ENCODE peak calls at places on chromosomes 13 and 19, in eight cellular contexts. One of them, this sample, is unnamed.

GRCh38 chr13:36918246-36919060 is 1.6 kb downstream of the SMAD9 start:
- DNase-seq in RPMI7951: no peak
- DNase-seq in Daoy: peak; percentile 12
- DNase-seq in HCT116: no peak
- DNase-seq in mammary epithelial cell: no peak
- DNase-seq in effector memory CD8-positive, alpha-beta T cell: no peak
- DNase-seq in stimulated activated CD8-positive, alpha-beta memory T cell treated with anti-CD3 and anti-CD28 coated beads, Interleukin-7, amount 100 ng/mL, for 48 hours: no peak
- DNase-seq in NCI-H1694: peak; percentile 2
- DNase-seq in this sample: peak; percentile 10

GRCh38 chr19:47309038-47309437 is 623 bp upstream of the C5AR1 start:
- DNase-seq in RPMI7951: no peak
- DNase-seq in Daoy: no peak
- DNase-seq in HCT116: no peak
- DNase-seq in mammary epithelial cell: no peak
- DNase-seq in effector memory CD8-positive, alpha-beta T cell: no peak
- DNase-seq in stimulated activated CD8-positive, alpha-beta memory T cell treated with anti-CD3 and anti-CD28 coated beads, Interleukin-7, amount 100 ng/mL, for 48 hours: no peak
- DNase-seq in NCI-H1694: no peak
- DNase-seq in this sample: no peak

GRCh38 chr13:44108345-44108858 is 228.7 kb downstream of the LACC1 start:
- DNase-seq in RPMI7951: no peak
- DNase-seq in Daoy: no peak
- DNase-seq in HCT116: no peak
- DNase-seq in mammary epithelial cell: peak; percentile 43
- DNase-seq in effector memory CD8-positive, alpha-beta T cell: no peak
- DNase-seq in stimulated activated CD8-positive, alpha-beta memory T cell treated with anti-CD3 and anti-CD28 coated beads, Interleukin-7, amount 100 ng/mL, for 48 hours: no peak
- DNase-seq in NCI-H1694: no peak
- DNase-seq in this sample: no peak

GRCh38 chr13:21987793-21988192 is 316.9 kb downstream of the FGF9 start:
- DNase-seq in RPMI7951: peak; percentile 66
- DNase-seq in Daoy: peak; percentile 72
- DNase-seq in HCT116: no peak
- DNase-seq in mammary epithelial cell: no peak
- DNase-seq in effector memory CD8-positive, alpha-beta T cell: no peak
- DNase-seq in stimulated activated CD8-positive, alpha-beta memory T cell treated with anti-CD3 and anti-CD28 coated beads, Interleukin-7, amount 100 ng/mL, for 48 hours: no peak
- DNase-seq in NCI-H1694: no peak
- DNase-seq in this sample: no peak

GRCh38 chr13:90710355-90710754 is 637.1 kb upstream of the MIR17HG start:
- DNase-seq in RPMI7951: no peak
- DNase-seq in Daoy: no peak
- DNase-seq in HCT116: no peak
- DNase-seq in mammary epithelial cell: no peak
- DNase-seq in effector memory CD8-positive, alpha-beta T cell: no peak
- DNase-seq in stimulated activated CD8-positive, alpha-beta memory T cell treated with anti-CD3 and anti-CD28 coated beads, Interleukin-7, amount 100 ng/mL, for 48 hours: no peak
- DNase-seq in NCI-H1694: no peak
- DNase-seq in this sample: no peak

GRCh38 chr19:49852631-49853126 is 1.7 kb downstream of the PTOV1 start:
- DNase-seq in RPMI7951: no peak
- DNase-seq in Daoy: no peak
- DNase-seq in HCT116: no peak
- DNase-seq in mammary epithelial cell: no peak
- DNase-seq in effector memory CD8-positive, alpha-beta T cell: no peak
- DNase-seq in stimulated activated CD8-positive, alpha-beta memory T cell treated with anti-CD3 and anti-CD28 coated beads, Interleukin-7, amount 100 ng/mL, for 48 hours: no peak
- DNase-seq in NCI-H1694: no peak
- DNase-seq in this sample: no peak

GRCh38 chr19:13842294-13843103 is 34.4 kb upstream of the NANOS3 start:
- DNase-seq in RPMI7951: peak; percentile 83
- DNase-seq in Daoy: peak; percentile 87
- DNase-seq in HCT116: no peak
- DNase-seq in mammary epithelial cell: peak; percentile 83
- DNase-seq in effector memory CD8-positive, alpha-beta T cell: peak; percentile 83
- DNase-seq in stimulated activated CD8-positive, alpha-beta memory T cell treated with anti-CD3 and anti-CD28 coated beads, Interleukin-7, amount 100 ng/mL, for 48 hours: peak; percentile 68
- DNase-seq in NCI-H1694: no peak
- DNase-seq in this sample: no peak

GRCh38 chr13:39410089-39410901 is 192.7 kb downstream of the LHFPL6 start:
- DNase-seq in RPMI7951: no peak
- DNase-seq in Daoy: no peak
- DNase-seq in HCT116: no peak
- DNase-seq in mammary epithelial cell: peak; percentile 10
- DNase-seq in effector memory CD8-positive, alpha-beta T cell: no peak
- DNase-seq in stimulated activated CD8-positive, alpha-beta memory T cell treated with anti-CD3 and anti-CD28 coated beads, Interleukin-7, amount 100 ng/mL, for 48 hours: no peak
- DNase-seq in NCI-H1694: no peak
- DNase-seq in this sample: peak; percentile 39

GRCh38 chr19:46368116-46368515 is 21.2 kb downstream of the PPP5C start:
- DNase-seq in RPMI7951: no peak
- DNase-seq in Daoy: no peak
- DNase-seq in HCT116: no peak
- DNase-seq in mammary epithelial cell: no peak
- DNase-seq in effector memory CD8-positive, alpha-beta T cell: no peak
- DNase-seq in stimulated activated CD8-positive, alpha-beta memory T cell treated with anti-CD3 and anti-CD28 coated beads, Interleukin-7, amount 100 ng/mL, for 48 hours: no peak
- DNase-seq in NCI-H1694: no peak
- DNase-seq in this sample: no peak

GRCh38 chr13:23350009-23350408 is 83.5 kb downstream of the SACS start:
- DNase-seq in RPMI7951: no peak
- DNase-seq in Daoy: no peak
- DNase-seq in HCT116: no peak
- DNase-seq in mammary epithelial cell: no peak
- DNase-seq in effector memory CD8-positive, alpha-beta T cell: no peak
- DNase-seq in stimulated activated CD8-positive, alpha-beta memory T cell treated with anti-CD3 and anti-CD28 coated beads, Interleukin-7, amount 100 ng/mL, for 48 hours: no peak
- DNase-seq in NCI-H1694: no peak
- DNase-seq in this sample: no peak

GRCh38 chr19:48795855-48796142 is 15.0 kb downstream of the BCAT2 start:
- DNase-seq in RPMI7951: no peak
- DNase-seq in Daoy: no peak
- DNase-seq in HCT116: no peak
- DNase-seq in mammary epithelial cell: no peak
- DNase-seq in effector memory CD8-positive, alpha-beta T cell: no peak
- DNase-seq in stimulated activated CD8-positive, alpha-beta memory T cell treated with anti-CD3 and anti-CD28 coated beads, Interleukin-7, amount 100 ng/mL, for 48 hours: no peak
- DNase-seq in NCI-H1694: no peak
- DNase-seq in this sample: no peak

GRCh38 chr19:17908244-17908643 is 24.6 kb upstream of the CCDC124 start:
- DNase-seq in RPMI7951: no peak
- DNase-seq in Daoy: no peak
- DNase-seq in HCT116: no peak
- DNase-seq in mammary epithelial cell: no peak
- DNase-seq in effector memory CD8-positive, alpha-beta T cell: no peak
- DNase-seq in stimulated activated CD8-positive, alpha-beta memory T cell treated with anti-CD3 and anti-CD28 coated beads, Interleukin-7, amount 100 ng/mL, for 48 hours: no peak
- DNase-seq in NCI-H1694: no peak
- DNase-seq in this sample: no peak

GRCh38 chr19:294819-295686 is 3.9 kb upstream of the PLPP2 start:
- DNase-seq in RPMI7951: no peak
- DNase-seq in Daoy: peak; percentile 63
- DNase-seq in HCT116: no peak
- DNase-seq in mammary epithelial cell: no peak
- DNase-seq in effector memory CD8-positive, alpha-beta T cell: peak; percentile 45
- DNase-seq in stimulated activated CD8-positive, alpha-beta memory T cell treated with anti-CD3 and anti-CD28 coated beads, Interleukin-7, amount 100 ng/mL, for 48 hours: no peak
- DNase-seq in NCI-H1694: peak; percentile 21
- DNase-seq in this sample: no peak

GRCh38 chr13:30829145-30829544 is 76.9 kb upstream of the MEDAG start:
- DNase-seq in RPMI7951: peak; percentile 95
- DNase-seq in Daoy: peak; percentile 84
- DNase-seq in HCT116: peak; percentile 94
- DNase-seq in mammary epithelial cell: peak; percentile 98
- DNase-seq in effector memory CD8-positive, alpha-beta T cell: no peak
- DNase-seq in stimulated activated CD8-positive, alpha-beta memory T cell treated with anti-CD3 and anti-CD28 coated beads, Interleukin-7, amount 100 ng/mL, for 48 hours: no peak
- DNase-seq in NCI-H1694: no peak
- DNase-seq in this sample: no peak

GRCh38 chr19:39676004-39676403 is 20.3 kb downstream of the LGALS16 start:
- DNase-seq in RPMI7951: no peak
- DNase-seq in Daoy: no peak
- DNase-seq in HCT116: no peak
- DNase-seq in mammary epithelial cell: no peak
- DNase-seq in effector memory CD8-positive, alpha-beta T cell: no peak
- DNase-seq in stimulated activated CD8-positive, alpha-beta memory T cell treated with anti-CD3 and anti-CD28 coated beads, Interleukin-7, amount 100 ng/mL, for 48 hours: no peak
- DNase-seq in NCI-H1694: no peak
- DNase-seq in this sample: no peak

GRCh38 chr13:51912511-51913225 is 50.9 kb downstream of the CCDC70 start:
- DNase-seq in RPMI7951: no peak
- DNase-seq in Daoy: no peak
- DNase-seq in HCT116: no peak
- DNase-seq in mammary epithelial cell: no peak
- DNase-seq in effector memory CD8-positive, alpha-beta T cell: no peak
- DNase-seq in stimulated activated CD8-positive, alpha-beta memory T cell treated with anti-CD3 and anti-CD28 coated beads, Interleukin-7, amount 100 ng/mL, for 48 hours: no peak
- DNase-seq in NCI-H1694: no peak
- DNase-seq in this sample: no peak

GRCh38 chr19:18477042-18477760 is 39.3 kb upstream of the ISYNA1 start:
- DNase-seq in RPMI7951: no peak
- DNase-seq in Daoy: no peak
- DNase-seq in HCT116: no peak
- DNase-seq in mammary epithelial cell: no peak
- DNase-seq in effector memory CD8-positive, alpha-beta T cell: peak; percentile 34
- DNase-seq in stimulated activated CD8-positive, alpha-beta memory T cell treated with anti-CD3 and anti-CD28 coated beads, Interleukin-7, amount 100 ng/mL, for 48 hours: no peak
- DNase-seq in NCI-H1694: no peak
- DNase-seq in this sample: no peak

GRCh38 chr19:35167251-35168119 is 12.9 kb downstream of the FXYD5 start:
- DNase-seq in RPMI7951: peak; percentile 30
- DNase-seq in Daoy: no peak
- DNase-seq in HCT116: no peak
- DNase-seq in mammary epithelial cell: no peak
- DNase-seq in effector memory CD8-positive, alpha-beta T cell: no peak
- DNase-seq in stimulated activated CD8-positive, alpha-beta memory T cell treated with anti-CD3 and anti-CD28 coated beads, Interleukin-7, amount 100 ng/mL, for 48 hours: no peak
- DNase-seq in NCI-H1694: no peak
- DNase-seq in this sample: no peak

GRCh38 chr19:45753548-45753947 is 15.5 kb downstream of the SIX5 start:
- DNase-seq in RPMI7951: no peak
- DNase-seq in Daoy: no peak
- DNase-seq in HCT116: no peak
- DNase-seq in mammary epithelial cell: no peak
- DNase-seq in effector memory CD8-positive, alpha-beta T cell: no peak
- DNase-seq in stimulated activated CD8-positive, alpha-beta memory T cell treated with anti-CD3 and anti-CD28 coated beads, Interleukin-7, amount 100 ng/mL, for 48 hours: no peak
- DNase-seq in NCI-H1694: no peak
- DNase-seq in this sample: no peak

GRCh38 chr13:91154553-91154952 is 192.9 kb upstream of the MIR17HG start:
- DNase-seq in RPMI7951: no peak
- DNase-seq in Daoy: no peak
- DNase-seq in HCT116: no peak
- DNase-seq in mammary epithelial cell: no peak
- DNase-seq in effector memory CD8-positive, alpha-beta T cell: no peak
- DNase-seq in stimulated activated CD8-positive, alpha-beta memory T cell treated with anti-CD3 and anti-CD28 coated beads, Interleukin-7, amount 100 ng/mL, for 48 hours: no peak
- DNase-seq in NCI-H1694: no peak
- DNase-seq in this sample: no peak

GRCh38 chr13:20489185-20489820 is 36.4 kb downstream of the CRYL1 start:
- DNase-seq in RPMI7951: no peak
- DNase-seq in Daoy: peak; percentile 55
- DNase-seq in HCT116: peak; percentile 49
- DNase-seq in mammary epithelial cell: no peak
- DNase-seq in effector memory CD8-positive, alpha-beta T cell: no peak
- DNase-seq in stimulated activated CD8-positive, alpha-beta memory T cell treated with anti-CD3 and anti-CD28 coated beads, Interleukin-7, amount 100 ng/mL, for 48 hours: no peak
- DNase-seq in NCI-H1694: peak; percentile 51
- DNase-seq in this sample: no peak

GRCh38 chr13:26583662-26584061 is 26.2 kb downstream of the WASF3 start:
- DNase-seq in RPMI7951: no peak
- DNase-seq in Daoy: no peak
- DNase-seq in HCT116: no peak
- DNase-seq in mammary epithelial cell: no peak
- DNase-seq in effector memory CD8-positive, alpha-beta T cell: no peak
- DNase-seq in stimulated activated CD8-positive, alpha-beta memory T cell treated with anti-CD3 and anti-CD28 coated beads, Interleukin-7, amount 100 ng/mL, for 48 hours: no peak
- DNase-seq in NCI-H1694: no peak
- DNase-seq in this sample: no peak

GRCh38 chr13:97308735-97309429 is 86.7 kb downstream of the MBNL2 start:
- DNase-seq in RPMI7951: peak; percentile 57
- DNase-seq in Daoy: peak; percentile 23
- DNase-seq in HCT116: no peak
- DNase-seq in mammary epithelial cell: peak; percentile 47
- DNase-seq in effector memory CD8-positive, alpha-beta T cell: no peak
- DNase-seq in stimulated activated CD8-positive, alpha-beta memory T cell treated with anti-CD3 and anti-CD28 coated beads, Interleukin-7, amount 100 ng/mL, for 48 hours: no peak
- DNase-seq in NCI-H1694: no peak
- DNase-seq in this sample: no peak

GRCh38 chr13:46492946-46493345 is 60.0 kb upstream of the LRCH1 start:
- DNase-seq in RPMI7951: peak; percentile 35
- DNase-seq in Daoy: no peak
- DNase-seq in HCT116: peak; percentile 32
- DNase-seq in mammary epithelial cell: peak; percentile 16
- DNase-seq in effector memory CD8-positive, alpha-beta T cell: peak; percentile 18
- DNase-seq in stimulated activated CD8-positive, alpha-beta memory T cell treated with anti-CD3 and anti-CD28 coated beads, Interleukin-7, amount 100 ng/mL, for 48 hours: no peak
- DNase-seq in NCI-H1694: peak; percentile 36
- DNase-seq in this sample: no peak

GRCh38 chr19:38800577-38801347 is 11.8 kb downstream of the LGALS7B start:
- DNase-seq in RPMI7951: no peak
- DNase-seq in Daoy: no peak
- DNase-seq in HCT116: no peak
- DNase-seq in mammary epithelial cell: no peak
- DNase-seq in effector memory CD8-positive, alpha-beta T cell: no peak
- DNase-seq in stimulated activated CD8-positive, alpha-beta memory T cell treated with anti-CD3 and anti-CD28 coated beads, Interleukin-7, amount 100 ng/mL, for 48 hours: no peak
- DNase-seq in NCI-H1694: no peak
- DNase-seq in this sample: no peak

GRCh38 chr13:41590643-41591042 is 133.3 kb downstream of the RGCC start:
- DNase-seq in RPMI7951: no peak
- DNase-seq in Daoy: no peak
- DNase-seq in HCT116: no peak
- DNase-seq in mammary epithelial cell: peak; percentile 84
- DNase-seq in effector memory CD8-positive, alpha-beta T cell: no peak
- DNase-seq in stimulated activated CD8-positive, alpha-beta memory T cell treated with anti-CD3 and anti-CD28 coated beads, Interleukin-7, amount 100 ng/mL, for 48 hours: no peak
- DNase-seq in NCI-H1694: no peak
- DNase-seq in this sample: no peak

GRCh38 chr13:113882716-113883115 is 18.8 kb upstream of the GAS6 start:
- DNase-seq in RPMI7951: no peak
- DNase-seq in Daoy: no peak
- DNase-seq in HCT116: no peak
- DNase-seq in mammary epithelial cell: no peak
- DNase-seq in effector memory CD8-positive, alpha-beta T cell: no peak
- DNase-seq in stimulated activated CD8-positive, alpha-beta memory T cell treated with anti-CD3 and anti-CD28 coated beads, Interleukin-7, amount 100 ng/mL, for 48 hours: no peak
- DNase-seq in NCI-H1694: no peak
- DNase-seq in this sample: no peak